ENCODE peak calls at places on chromosomes 5 and 9, in eight cellular contexts. One of them, this sample, is unnamed.

GRCh38 chr9:72924116-72924790 is 28.6 kb downstream of the ALDH1A1 start:
- DNase-seq in hepatocyte: no peak
- DNase-seq in fibroblast of lung: no peak
- DNase-seq in GM12878: no peak
- DNase-seq in PC-3: no peak
- DNase-seq in GM23248: no peak
- DNase-seq in astrocyte: no peak
- DNase-seq in mammary epithelial cell: peak; percentile 24
- DNase-seq in this sample: no peak

GRCh38 chr5:157917909-157918809 is 59.2 kb upstream of the CLINT1 start:
- DNase-seq in hepatocyte: peak; percentile 73
- DNase-seq in fibroblast of lung: peak; percentile 83
- DNase-seq in GM12878: no peak
- DNase-seq in PC-3: peak; percentile 92
- DNase-seq in GM23248: peak; percentile 90
- DNase-seq in astrocyte: peak; percentile 78
- DNase-seq in mammary epithelial cell: peak; percentile 73
- DNase-seq in this sample: peak; percentile 86

GRCh38 chr5:111680737-111681413 is 76.1 kb downstream of the NREP start:
- DNase-seq in hepatocyte: peak; percentile 85
- DNase-seq in fibroblast of lung: peak; percentile 94
- DNase-seq in GM12878: no peak
- DNase-seq in PC-3: peak; percentile 97
- DNase-seq in GM23248: peak; percentile 93
- DNase-seq in astrocyte: peak; percentile 94
- DNase-seq in mammary epithelial cell: peak; percentile 96
- DNase-seq in this sample: peak; percentile 82

GRCh38 chr9:36969216-36969771 is 64.8 kb downstream of the PAX5 start:
- DNase-seq in hepatocyte: no peak
- DNase-seq in fibroblast of lung: no peak
- DNase-seq in GM12878: no peak
- DNase-seq in PC-3: no peak
- DNase-seq in GM23248: no peak
- DNase-seq in astrocyte: no peak
- DNase-seq in mammary epithelial cell: no peak
- DNase-seq in this sample: no peak

GRCh38 chr5:124264499-124264898 is 481.9 kb downstream of the ZNF608 start:
- DNase-seq in hepatocyte: no peak
- DNase-seq in fibroblast of lung: peak; percentile 64
- DNase-seq in GM12878: no peak
- DNase-seq in PC-3: peak; percentile 8
- DNase-seq in GM23248: no peak
- DNase-seq in astrocyte: peak; percentile 49
- DNase-seq in mammary epithelial cell: peak; percentile 11
- DNase-seq in this sample: no peak

GRCh38 chr9:89195149-89195797 is 16.7 kb upstream of the SHC3 start:
- DNase-seq in hepatocyte: no peak
- DNase-seq in fibroblast of lung: no peak
- DNase-seq in GM12878: no peak
- DNase-seq in PC-3: peak; percentile 53
- DNase-seq in GM23248: no peak
- DNase-seq in astrocyte: no peak
- DNase-seq in mammary epithelial cell: no peak
- DNase-seq in this sample: no peak

GRCh38 chr5:38078161-38078560 is 180.2 kb upstream of the EGFLAM start:
- DNase-seq in hepatocyte: no peak
- DNase-seq in fibroblast of lung: peak; percentile 51
- DNase-seq in GM12878: no peak
- DNase-seq in PC-3: peak; percentile 39
- DNase-seq in GM23248: peak; percentile 12
- DNase-seq in astrocyte: peak; percentile 36
- DNase-seq in mammary epithelial cell: peak; percentile 6
- DNase-seq in this sample: no peak

GRCh38 chr9:122158202-122158601 is 1.4 kb downstream of the NDUFA8 start:
- DNase-seq in hepatocyte: peak; percentile 51
- DNase-seq in fibroblast of lung: peak; percentile 49
- DNase-seq in GM12878: no peak
- DNase-seq in PC-3: peak; percentile 54
- DNase-seq in GM23248: peak; percentile 64
- DNase-seq in astrocyte: peak; percentile 31
- DNase-seq in mammary epithelial cell: peak; percentile 39
- DNase-seq in this sample: no peak

GRCh38 chr5:168153263-168153930 is 138.0 kb upstream of the WWC1 start:
- DNase-seq in hepatocyte: peak; percentile 21
- DNase-seq in fibroblast of lung: peak; percentile 55
- DNase-seq in GM12878: no peak
- DNase-seq in PC-3: no peak
- DNase-seq in GM23248: peak; percentile 39
- DNase-seq in astrocyte: no peak
- DNase-seq in mammary epithelial cell: no peak
- DNase-seq in this sample: no peak

GRCh38 chr9:116632990-116633441 is 54.1 kb upstream of the TRIM32 start:
- DNase-seq in hepatocyte: no peak
- DNase-seq in fibroblast of lung: peak; percentile 82
- DNase-seq in GM12878: no peak
- DNase-seq in PC-3: peak; percentile 6
- DNase-seq in GM23248: peak; percentile 76
- DNase-seq in astrocyte: peak; percentile 81
- DNase-seq in mammary epithelial cell: no peak
- DNase-seq in this sample: no peak

GRCh38 chr9:130823435-130823834 is 11.6 kb upstream of the ABL1 start:
- DNase-seq in hepatocyte: no peak
- DNase-seq in fibroblast of lung: peak; percentile 63
- DNase-seq in GM12878: no peak
- DNase-seq in PC-3: no peak
- DNase-seq in GM23248: peak; percentile 53
- DNase-seq in astrocyte: peak; percentile 57
- DNase-seq in mammary epithelial cell: no peak
- DNase-seq in this sample: no peak

GRCh38 chr9:130824616-130825015 is 10.4 kb upstream of the ABL1 start:
- DNase-seq in hepatocyte: no peak
- DNase-seq in fibroblast of lung: no peak
- DNase-seq in GM12878: no peak
- DNase-seq in PC-3: no peak
- DNase-seq in GM23248: peak; percentile 37
- DNase-seq in astrocyte: no peak
- DNase-seq in mammary epithelial cell: no peak
- DNase-seq in this sample: no peak

GRCh38 chr9:130825809-130826208 is 9.2 kb upstream of the ABL1 start:
- DNase-seq in hepatocyte: no peak
- DNase-seq in fibroblast of lung: no peak
- DNase-seq in GM12878: no peak
- DNase-seq in PC-3: no peak
- DNase-seq in GM23248: no peak
- DNase-seq in astrocyte: no peak
- DNase-seq in mammary epithelial cell: no peak
- DNase-seq in this sample: no peak

GRCh38 chr9:130824079-130824478 is 11.0 kb upstream of the ABL1 start:
- DNase-seq in hepatocyte: no peak
- DNase-seq in fibroblast of lung: no peak
- DNase-seq in GM12878: no peak
- DNase-seq in PC-3: no peak
- DNase-seq in GM23248: no peak
- DNase-seq in astrocyte: no peak
- DNase-seq in mammary epithelial cell: no peak
- DNase-seq in this sample: no peak

DNA sequence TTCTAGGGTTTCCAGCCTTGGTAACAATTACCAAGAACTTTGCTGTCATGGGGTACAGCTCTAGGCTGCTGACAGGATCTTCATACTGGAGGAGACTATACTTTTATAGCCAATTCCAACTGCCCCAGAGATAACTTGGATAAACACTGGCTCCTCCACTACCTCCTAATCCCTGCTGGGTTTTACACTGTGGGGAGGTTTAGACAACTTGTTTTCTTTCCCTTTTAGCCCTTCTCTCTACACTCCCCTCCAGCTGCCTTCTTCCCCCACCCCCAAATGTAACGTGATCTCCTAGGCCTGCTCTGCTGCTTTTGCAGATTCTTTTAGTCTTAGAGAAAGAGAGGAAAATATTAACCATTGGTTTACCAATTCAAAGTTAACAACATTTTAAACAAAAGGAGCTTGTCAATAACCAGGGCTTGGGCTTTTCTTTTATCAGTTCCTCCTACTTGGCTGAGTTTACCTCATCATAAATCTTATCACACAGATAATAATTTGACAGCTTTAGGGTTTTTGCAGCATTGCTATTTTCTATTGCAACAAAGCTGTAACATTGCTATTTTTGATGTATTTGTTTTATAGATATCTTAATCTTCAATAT is 9.9 kb upstream of the ABL1 start:
- DNase-seq in hepatocyte: peak; percentile 75
- DNase-seq in fibroblast of lung: peak; percentile 81
- DNase-seq in GM12878: no peak
- DNase-seq in PC-3: peak; percentile 23
- DNase-seq in GM23248: peak; percentile 61
- DNase-seq in astrocyte: peak; percentile 74
- DNase-seq in mammary epithelial cell: no peak
- DNase-seq in this sample: no peak
- TF ChIP-seq EZH2 in hepatocyte: no peak
- TF ChIP-seq EZH2 in fibroblast of lung: no peak
- TF ChIP-seq EZH2 in GM12878: no peak
- TF ChIP-seq EZH2 in PC-3: no peak
- TF ChIP-seq EZH2 in GM23248: no peak
- TF ChIP-seq EZH2 in astrocyte: no peak
- TF ChIP-seq EZH2 in mammary epithelial cell: no peak
- TF ChIP-seq EZH2 in this sample: no peak

GRCh38 chr5:150642567-150642927 is 2.1 kb downstream of the SYNPO start:
- DNase-seq in hepatocyte: peak; percentile 82
- DNase-seq in fibroblast of lung: peak; percentile 93
- DNase-seq in GM12878: no peak
- DNase-seq in PC-3: peak; percentile 94
- DNase-seq in GM23248: peak; percentile 96
- DNase-seq in astrocyte: peak; percentile 90
- DNase-seq in mammary epithelial cell: peak; percentile 84
- DNase-seq in this sample: no peak

GRCh38 chr5:150641826-150642566 is 1.5 kb downstream of the SYNPO start:
- DNase-seq in hepatocyte: no peak
- DNase-seq in fibroblast of lung: peak; percentile 44
- DNase-seq in GM12878: no peak
- DNase-seq in PC-3: peak; percentile 30
- DNase-seq in GM23248: peak; percentile 38
- DNase-seq in astrocyte: no peak
- DNase-seq in mammary epithelial cell: no peak
- DNase-seq in this sample: no peak

GRCh38 chr5:150640311-150641005 is at the start of gene SYNPO:
- DNase-seq in hepatocyte: peak; percentile 87
- DNase-seq in fibroblast of lung: peak; percentile 97
- DNase-seq in GM12878: no peak
- DNase-seq in PC-3: peak; percentile 94
- DNase-seq in GM23248: peak; percentile 99
- DNase-seq in astrocyte: peak; percentile 96
- DNase-seq in mammary epithelial cell: peak; percentile 97
- DNase-seq in this sample: no peak

GRCh38 chr5:150639751-150640150 is 709 bp upstream of the SYNPO start:
- DNase-seq in hepatocyte: no peak
- DNase-seq in fibroblast of lung: no peak
- DNase-seq in GM12878: no peak
- DNase-seq in PC-3: no peak
- DNase-seq in GM23248: no peak
- DNase-seq in astrocyte: no peak
- DNase-seq in mammary epithelial cell: no peak
- DNase-seq in this sample: no peak

GRCh38 chr5:150641006-150641570 is 628 bp downstream of the SYNPO start:
- DNase-seq in hepatocyte: no peak
- DNase-seq in fibroblast of lung: peak; percentile 91
- DNase-seq in GM12878: no peak
- DNase-seq in PC-3: peak; percentile 77
- DNase-seq in GM23248: peak; percentile 86
- DNase-seq in astrocyte: peak; percentile 85
- DNase-seq in mammary epithelial cell: no peak
- DNase-seq in this sample: no peak
- TF ChIP-seq EZH2 in hepatocyte: no peak
- TF ChIP-seq EZH2 in fibroblast of lung: no peak
- TF ChIP-seq EZH2 in GM12878: no peak
- TF ChIP-seq EZH2 in PC-3: no peak
- TF ChIP-seq EZH2 in GM23248: no peak
- TF ChIP-seq EZH2 in astrocyte: no peak
- TF ChIP-seq EZH2 in mammary epithelial cell: no peak
- TF ChIP-seq EZH2 in this sample: no peak

GRCh38 chr9:77019010-77019809 is at the start of gene FOXB2:
- DNase-seq in hepatocyte: no peak
- DNase-seq in fibroblast of lung: no peak
- DNase-seq in GM12878: no peak
- DNase-seq in PC-3: no peak
- DNase-seq in GM23248: no peak
- DNase-seq in astrocyte: no peak
- DNase-seq in mammary epithelial cell: no peak
- DNase-seq in this sample: no peak
- TF ChIP-seq EZH2 in hepatocyte: peak; percentile 99
- TF ChIP-seq EZH2 in fibroblast of lung: peak; percentile 100
- TF ChIP-seq EZH2 in GM12878: no peak
- TF ChIP-seq EZH2 in PC-3: no peak
- TF ChIP-seq EZH2 in GM23248: peak; percentile 93
- TF ChIP-seq EZH2 in astrocyte: peak; percentile 87
- TF ChIP-seq EZH2 in mammary epithelial cell: peak; percentile 97
- TF ChIP-seq EZH2 in this sample: peak; percentile 73

GRCh38 chr5:1387876-1388275 is 43.0 kb upstream of the CLPTM1L start:
- DNase-seq in hepatocyte: no peak
- DNase-seq in fibroblast of lung: no peak
- DNase-seq in GM12878: no peak
- DNase-seq in PC-3: no peak
- DNase-seq in GM23248: no peak
- DNase-seq in astrocyte: no peak
- DNase-seq in mammary epithelial cell: no peak
- DNase-seq in this sample: no peak

GRCh38 chr5:1385395-1386273 is 40.7 kb upstream of the CLPTM1L start:
- DNase-seq in hepatocyte: peak; percentile 92
- DNase-seq in fibroblast of lung: peak; percentile 26
- DNase-seq in GM12878: no peak
- DNase-seq in PC-3: peak; percentile 66
- DNase-seq in GM23248: peak; percentile 66
- DNase-seq in astrocyte: peak; percentile 4
- DNase-seq in mammary epithelial cell: peak; percentile 33
- DNase-seq in this sample: no peak

GRCh38 chr5:1384521-1384920 is 39.6 kb upstream of the CLPTM1L start:
- DNase-seq in hepatocyte: no peak
- DNase-seq in fibroblast of lung: no peak
- DNase-seq in GM12878: no peak
- DNase-seq in PC-3: no peak
- DNase-seq in GM23248: no peak
- DNase-seq in astrocyte: no peak
- DNase-seq in mammary epithelial cell: no peak
- DNase-seq in this sample: no peak

GRCh38 chr5:1387059-1387755 is 42.3 kb upstream of the CLPTM1L start:
- DNase-seq in hepatocyte: no peak
- DNase-seq in fibroblast of lung: no peak
- DNase-seq in GM12878: no peak
- DNase-seq in PC-3: no peak
- DNase-seq in GM23248: no peak
- DNase-seq in astrocyte: no peak
- DNase-seq in mammary epithelial cell: no peak
- DNase-seq in this sample: no peak

DNA sequence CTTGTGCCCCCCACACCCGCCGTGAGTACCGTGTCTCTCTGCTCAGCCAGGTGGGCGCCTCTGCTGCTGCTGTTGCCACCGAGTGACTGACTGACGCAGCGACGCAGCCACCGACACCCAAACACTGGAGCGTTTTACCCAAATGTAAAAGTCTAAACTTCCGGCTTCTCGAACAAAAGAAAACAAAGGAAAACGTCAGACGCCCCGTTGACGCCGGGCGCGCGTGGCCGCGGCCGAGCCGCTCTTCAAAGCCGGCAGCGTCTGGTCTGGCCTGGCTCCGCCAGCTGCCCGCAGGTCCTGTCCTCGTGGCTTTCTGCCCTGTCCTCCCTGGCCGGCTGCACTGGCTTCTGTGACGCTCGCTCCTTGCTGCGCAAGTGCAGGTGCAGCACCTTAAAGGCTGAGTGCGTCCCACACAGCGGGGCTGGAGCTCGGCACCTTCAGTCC is 41.4 kb upstream of the CLPTM1L start:
- DNase-seq in hepatocyte: peak; percentile 75
- DNase-seq in fibroblast of lung: peak; percentile 21
- DNase-seq in GM12878: no peak
- DNase-seq in PC-3: peak; percentile 51
- DNase-seq in GM23248: peak; percentile 60
- DNase-seq in astrocyte: peak; percentile 8
- DNase-seq in mammary epithelial cell: peak; percentile 15
- DNase-seq in this sample: no peak
- TF ChIP-seq EZH2 in hepatocyte: no peak
- TF ChIP-seq EZH2 in fibroblast of lung: peak; percentile 88
- TF ChIP-seq EZH2 in GM12878: peak; percentile 31
- TF ChIP-seq EZH2 in PC-3: no peak
- TF ChIP-seq EZH2 in GM23248: no peak
- TF ChIP-seq EZH2 in astrocyte: peak; percentile 66
- TF ChIP-seq EZH2 in mammary epithelial cell: no peak
- TF ChIP-seq EZH2 in this sample: no peak